ENCODE peak calls at places on chromosomes 11 and 22, in four cellular contexts. One of them, this sample, is unnamed.

GRCh38 chr22:39428597-39429071 is 28.2 kb upstream of the MGAT3 start:
- DNase-seq in ecto neural progenitor cell: peak; percentile 78
- DNase-seq in hippocampal formation: no peak
- DNase-seq in GM23338: peak; percentile 98
- DNase-seq in this sample: peak; percentile 98

GRCh38 chr11:35040221-35040942 is 98.6 kb upstream of the CD44 start:
- DNase-seq in ecto neural progenitor cell: no peak
- DNase-seq in hippocampal formation: no peak
- DNase-seq in GM23338: no peak
- DNase-seq in this sample: no peak

GRCh38 chr11:46402957-46403902 is 11.7 kb upstream of the CHRM4 start:
- DNase-seq in hippocampal formation: no peak
- DNase-seq in GM23338: no peak
- DNase-seq in ecto neural progenitor cell: no peak
- DNase-seq in this sample: no peak

GRCh38 chr22:29480512-29481264 is 670 bp downstream of the NEFH start:
- DNase-seq in ecto neural progenitor cell: peak; percentile 71
- DNase-seq in hippocampal formation: no peak
- DNase-seq in GM23338: peak; percentile 75
- DNase-seq in this sample: no peak

GRCh38 chr11:680476-680875 is 14.5 kb downstream of the DEAF1 start:
- DNase-seq in ecto neural progenitor cell: no peak
- DNase-seq in hippocampal formation: no peak
- DNase-seq in GM23338: no peak
- DNase-seq in this sample: no peak

GRCh38 chr11:65321828-65322495 is 7.3 kb downstream of the CDC42EP2 start:
- DNase-seq in hippocampal formation: no peak
- DNase-seq in ecto neural progenitor cell: no peak
- DNase-seq in GM23338: no peak
- DNase-seq in this sample: no peak

GRCh38 chr22:49968313-49968830 is 7.8 kb downstream of the PIM3 start:
- DNase-seq in GM23338: no peak
- DNase-seq in hippocampal formation: no peak
- DNase-seq in ecto neural progenitor cell: no peak
- DNase-seq in this sample: no peak

GRCh38 chr11:77557553-77557952 is 32.2 kb upstream of the AQP11 start:
- DNase-seq in hippocampal formation: no peak
- DNase-seq in ecto neural progenitor cell: no peak
- DNase-seq in GM23338: peak; percentile 82
- DNase-seq in this sample: peak; percentile 40

GRCh38 chr22:21571679-21572078 is 4.2 kb downstream of the UBE2L3 start:
- DNase-seq in hippocampal formation: no peak
- DNase-seq in GM23338: no peak
- DNase-seq in ecto neural progenitor cell: no peak
- DNase-seq in this sample: no peak

GRCh38 chr22:46538816-46539163 is 1.4 kb upstream of the CELSR1 start:
- DNase-seq in ecto neural progenitor cell: peak; percentile 49
- DNase-seq in hippocampal formation: no peak
- DNase-seq in GM23338: no peak
- DNase-seq in this sample: no peak

GRCh38 chr11:66686100-66686785 is 8.6 kb upstream of the RBM4B start:
- DNase-seq in hippocampal formation: no peak
- DNase-seq in ecto neural progenitor cell: no peak
- DNase-seq in GM23338: no peak
- DNase-seq in this sample: no peak

GRCh38 chr22:46649176-46650077 is 29.2 kb downstream of the GRAMD4 start:
- DNase-seq in hippocampal formation: no peak
- DNase-seq in ecto neural progenitor cell: no peak
- DNase-seq in GM23338: no peak
- DNase-seq in this sample: no peak

GRCh38 chr22:35590634-35591295 is 26.4 kb downstream of the MB start:
- DNase-seq in ecto neural progenitor cell: no peak
- DNase-seq in GM23338: no peak
- DNase-seq in hippocampal formation: no peak
- DNase-seq in this sample: no peak

GRCh38 chr11:66071326-66071870 is 1.3 kb downstream of the PACS1 start:
- DNase-seq in hippocampal formation: no peak
- DNase-seq in GM23338: no peak
- DNase-seq in ecto neural progenitor cell: no peak
- DNase-seq in this sample: peak; percentile 34

GRCh38 chr11:612961-613300 is 2.8 kb downstream of the IRF7 start:
- DNase-seq in GM23338: no peak
- DNase-seq in ecto neural progenitor cell: no peak
- DNase-seq in hippocampal formation: no peak
- DNase-seq in this sample: peak; percentile 76

This sample was measured in osteocyte.